ENCODE peak calls at places on chromosomes 7 and 10, in four cellular contexts. Y is psoas muscle, W is NCI-H1436, R is mesenteric fat pad. T is an unnamed sample.
A peak's percentile ranks its signal among the peaks of the same experiment; 100 is the strongest.

GRCh38 chr7:5064391-5065106 is 18.9 kb downstream of the RBAK start:
- DNase-seq in Y (no peak), W (no peak), R (no peak), T (no peak)

GRCh38 chr7:151689196-151689971 is 169.7 kb upstream of the RHEB start:
- DNase-seq in Y (peak; percentile 51), W (peak; percentile 20), R (no peak), T (no peak)

GRCh38 chr10:24428410-24428782 is 219.5 kb downstream of the KIAA1217 start:
- DNase-seq in Y (no peak), W (no peak), R (no peak), T (no peak)

GRCh38 chr10:68560916-68561691 is 967 bp downstream of the TET1 start:
- DNase-seq in Y (peak; percentile 57), W (no peak), R (no peak), T (no peak)

GRCh38 chr7:119895320-119895719 is 377.7 kb upstream of the KCND2 start:
- DNase-seq in Y (no peak), W (no peak), R (no peak), T (no peak)

GRCh38 chr7:131826960-131827359 is 270.5 kb upstream of the PODXL start:
- DNase-seq in Y (no peak), W (no peak), R (no peak), T (no peak)

GRCh38 chr10:133405272-133405671 is 11.3 kb downstream of the MTG1 start:
- DNase-seq in Y (no peak), W (no peak), R (no peak), T (no peak)

GRCh38 chr10:119357389-119358139 is 150.2 kb downstream of the GRK5 start:
- DNase-seq in Y (no peak), W (no peak), R (no peak), T (no peak)

GRCh38 chr7:158740657-158741293 is 36.2 kb upstream of the NCAPG2 start:
- DNase-seq in Y (no peak), W (no peak), R (no peak), T (no peak)

GRCh38 chr10:9681655-9682054 is 1336.0 kb upstream of the CELF2 start:
- DNase-seq in Y (no peak), W (no peak), R (no peak), T (no peak)

GRCh38 chr10:44463511-44464121 is 78.7 kb upstream of the CXCL12 start:
- DNase-seq in Y (no peak), W (no peak), R (no peak), T (no peak)

GRCh38 chr7:135770139-135770710 is 21.6 kb upstream of the FAM180A start:
- DNase-seq in Y (no peak), W (no peak), R (no peak), T (no peak)

GRCh38 chr10:69087600-69088470 is at the start of gene SRGN:
- DNase-seq in Y (peak; percentile 58), W (no peak), R (no peak), T (peak; percentile 54)

GRCh38 chr7:54390565-54390964 is 151.6 kb upstream of the VSTM2A start:
- DNase-seq in Y (no peak), W (no peak), R (no peak), T (no peak)

GRCh38 chr10:13351340-13351915 is 3.3 kb upstream of the SEPHS1 start:
- DNase-seq in Y (no peak), W (no peak), R (no peak), T (no peak)

GRCh38 chr7:95577137-95577536 is 19.2 kb downstream of the PDK4 start:
- DNase-seq in Y (no peak), W (no peak), R (no peak), T (no peak)

GRCh38 chr7:112501958-112502503 is 21.2 kb downstream of the LSMEM1 start:
- DNase-seq in Y (no peak), W (no peak), R (no peak), T (no peak)

GRCh38 chr10:79243211-79244067 is 103.8 kb upstream of the PPIF start:
- DNase-seq in Y (peak; percentile 67), W (peak; percentile 75), R (no peak), T (peak; percentile 48)

GRCh38 chr10:61355211-61355610 is 98.0 kb downstream of the TMEM26 start:
- DNase-seq in Y (no peak), W (peak; percentile 4), R (no peak), T (no peak)

GRCh38 chr7:152891160-152891621 is 131.6 kb downstream of the ACTR3B start:
- DNase-seq in Y (no peak), W (no peak), R (peak; percentile 57), T (no peak)

GRCh38 chr10:52665821-52666220 is 106.8 kb downstream of the MBL2 start:
- DNase-seq in Y (no peak), W (no peak), R (no peak), T (no peak)

GRCh38 chr7:47405921-47406765 is 175.8 kb downstream of the TNS3 start:
- DNase-seq in Y (peak; percentile 84), W (no peak), R (peak; percentile 80), T (no peak)

GRCh38 chr7:55111007-55111406 is 92.2 kb downstream of the EGFR start:
- DNase-seq in Y (no peak), W (no peak), R (no peak), T (no peak)

GRCh38 chr10:3091346-3091787 is 24.0 kb downstream of the PFKP start:
- DNase-seq in Y (no peak), W (no peak), R (no peak), T (peak; percentile 16)

GRCh38 chr10:35268791-35269257 is 67.5 kb upstream of the CCNY start:
- DNase-seq in Y (no peak), W (no peak), R (no peak), T (no peak)

GRCh38 chr10:100490531-100490930 is 27.7 kb downstream of the WNT8B start:
- DNase-seq in Y (no peak), W (no peak), R (no peak), T (no peak)

GRCh38 chr10:114437456-114438292 is 33.4 kb upstream of the AFAP1L2 start:
- DNase-seq in Y (no peak), W (no peak), R (no peak), T (no peak)

GRCh38 chr7:99109108-99110051 is 34.5 kb downstream of the SMURF1 start:
- DNase-seq in Y (peak; percentile 60), W (no peak), R (no peak), T (no peak)

GRCh38 chr7:66110861-66111260 is 3.8 kb upstream of the CRCP start:
- DNase-seq in Y (no peak), W (no peak), R (no peak), T (no peak)

GRCh38 chr10:75431180-75432111 is at the start of gene LRMDA:
- DNase-seq in Y (peak; percentile 68), W (no peak), R (no peak), T (no peak)

GRCh38 chr7:28808786-28809533 is 149.2 kb downstream of the TRIL start:
- DNase-seq in Y (peak; percentile 59), W (no peak), R (no peak), T (no peak)

GRCh38 chr10:62454696-62455451 is 80.7 kb downstream of the ZNF365 start:
- DNase-seq in Y (peak; percentile 64), W (no peak), R (no peak), T (no peak)

GRCh38 chr10:121667948-121668335 is 69.7 kb upstream of the FGFR2 start:
- DNase-seq in Y (no peak), W (no peak), R (no peak), T (no peak)

T was measured in activated CD4-positive, alpha-beta T cell treated with anti-CD3 and anti-CD28 coated beads, Interleukin-2, amount 50 U/mL, for 24 hours.